ENCODE peak calls at places on chromosomes 11 and 22, in five cellular contexts. Y, V, X, M and S are unnamed samples. For H3K4me1, the result is how much of the 10 kb centered on the place peaks cover.

GRCh38 chr11:27571151-27571840 is 64.7 kb upstream of the LIN7C start:
- DNase-seq in Y (peak), V (no peak), X (peak), M (no peak), S (no peak)

GRCh38 chr22:26852176-26852575 is 194.8 kb downstream of the MIAT start:
- DNase-seq in Y (no peak), V (no peak), X (no peak), M (no peak), S (no peak)

GRCh38 chr11:10537587-10537986 is 3.4 kb downstream of the RNF141 start:
- DNase-seq in Y (no peak), V (no peak), X (no peak), M (no peak), S (no peak)

GRCh38 chr11:86041975-86042378 is 26.9 kb downstream of the PICALM start:
- DNase-seq in Y (peak), V (peak), X (peak), M (peak), S (peak)

GRCh38 chr11:19191530-19192169 is 10.1 kb downstream of the CSRP3 start:
- DNase-seq in Y (no peak), V (no peak), X (no peak), M (no peak), S (no peak)

GRCh38 chr22:29030618-29031235 is 30.9 kb downstream of the C22orf31 start:
- DNase-seq in Y (peak), V (peak), X (peak), M (peak), S (no peak)

GRCh38 chr11:18650353-18650752 is 16.2 kb upstream of the SPTY2D1 start:
- DNase-seq in Y (no peak), V (no peak), X (no peak), M (no peak), S (no peak)

GRCh38 chr22:42939451-42939881 is 75.5 kb downstream of the PACSIN2 start:
- DNase-seq in Y (no peak), V (no peak), X (no peak), M (no peak), S (no peak)

GRCh38 chr11:86952933-86953637 is 2.1 kb downstream of the FZD4 start:
- DNase-seq in Y (no peak), V (no peak), X (peak), M (no peak), S (no peak)

GRCh38 chr22:25067851-25068421 is 115.4 kb downstream of the KIAA1671 start:
- DNase-seq in Y (no peak), V (no peak), X (no peak), M (no peak), S (no peak)

GRCh38 chr11:79078999-79079398 is 361.8 kb downstream of the TENM4 start:
- DNase-seq in Y (no peak), V (no peak), X (no peak), M (no peak), S (no peak)

GRCh38 chr11:79415411-79415810 is 25.4 kb downstream of the TENM4 start:
- DNase-seq in Y (no peak), V (no peak), X (no peak), M (no peak), S (no peak)

GRCh38 chr11:83047515-83048225 is 24.0 kb downstream of the RAB30 start:
- DNase-seq in Y (peak), V (no peak), X (peak), M (no peak), S (no peak)

DNA sequence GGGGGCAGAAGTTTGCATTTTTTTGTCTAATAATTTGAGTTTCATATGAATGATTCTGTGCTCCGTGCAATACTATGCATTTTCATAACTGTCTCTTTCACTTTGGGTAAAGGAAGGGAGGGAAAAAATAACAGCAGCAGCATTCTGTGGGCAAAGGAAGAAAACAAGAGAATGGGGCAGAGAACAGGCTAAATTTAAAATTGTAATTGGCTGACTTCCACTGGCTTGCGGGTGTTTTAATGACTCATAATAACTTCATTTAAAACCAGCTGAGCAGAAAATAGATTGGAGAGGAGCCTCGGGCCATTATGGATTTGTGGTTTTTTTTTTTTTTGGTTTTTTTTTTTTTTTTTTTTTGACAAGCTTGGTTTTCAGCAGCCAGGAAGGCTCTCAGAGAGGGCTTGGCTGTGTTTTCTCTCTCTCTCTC is 107.4 kb downstream of the ZBTB16 start:
- DNase-seq in Y (no peak), V (no peak), X (peak), M (peak), S (peak)
- H3K4me1 ChIP-seq in Y (under half), V (under half), X (under half), M (under half), S (under half)

GRCh38 chr22:19117111-19117512 is 5.1 kb downstream of the DGCR2 start:
- DNase-seq in Y (no peak), V (no peak), X (no peak), M (no peak), S (no peak)
- H3K4me2 ChIP-seq in Y (no peak), V (no peak), X (no peak), M (no peak), S (no peak)

DNA sequence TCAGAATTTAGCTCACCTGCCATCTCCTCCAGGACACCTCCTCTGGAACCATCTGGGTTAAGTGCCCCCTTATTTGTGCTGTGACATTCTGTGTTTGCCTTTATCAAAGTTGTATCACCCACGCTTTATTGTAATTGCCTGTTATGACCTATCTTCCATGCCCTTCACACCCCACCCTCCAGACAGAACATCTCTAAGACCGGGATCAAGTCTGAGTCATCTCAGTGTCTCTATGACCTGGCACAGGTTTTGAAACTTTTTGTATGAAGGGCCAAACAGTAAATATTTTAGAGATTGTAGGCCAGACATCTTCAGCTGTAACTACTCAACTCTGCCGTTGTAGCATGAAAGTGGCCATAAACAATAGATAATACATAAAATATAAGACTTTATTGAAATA is 161.8 kb downstream of the SPON1 start:
- DNase-seq in Y (no peak), V (no peak), X (no peak), M (peak), S (no peak)
- H3K4me1 ChIP-seq in Y (under half), V (under half), X (under half), M (under half), S (under half)

GRCh38 chr11:61923166-61924015 is 6.0 kb upstream of the RAB3IL1 start:
- DNase-seq in Y (peak), V (no peak), X (peak), M (no peak), S (no peak)
- H3K4me2 ChIP-seq in Y (no peak), V (peak), X (peak), M (no peak), S (no peak)

GRCh38 chr11:67434395-67434881 is 3.0 kb downstream of the PTPRCAP start:
- DNase-seq in Y (no peak), V (no peak), X (no peak), M (no peak), S (no peak)
- H3K4me1 ChIP-seq in Y (under half), V (under half), X (under half), M (under half), S (under half)